ENCODE peak calls at places on chromosomes 2 and 18, in six cellular contexts. Q is testis, K is lung, Y is astrocyte of the spinal cord, G is AG04450, W is mucosa of descending colon. Z is an unnamed sample.

GRCh38 chr18:26656944-26657536 is 108.7 kb upstream of the KCTD1 start:
- DNase-seq in Q (peak), K (peak), Y (peak), W (peak), G (peak), Z (peak)

GRCh38 chr18:36352384-36352783 is 54.9 kb downstream of the FHOD3 start:
- DNase-seq in Q (peak), G (peak), W (no peak), Y (peak), K (no peak), Z (no peak)

GRCh38 chr2:48508461-48509124 is 21.4 kb upstream of the STON1 start:
- DNase-seq in Y (peak), Q (peak), W (no peak), G (no peak), K (no peak), Z (no peak)

GRCh38 chr2:74571058-74571457 is 16.5 kb downstream of the DOK1 start:
- DNase-seq in Q (no peak), K (no peak), Y (no peak), W (no peak), G (no peak), Z (no peak)

GRCh38 chr2:929965-930364 is 20.7 kb upstream of the SNTG2 start:
- DNase-seq in Y (no peak), Q (no peak), W (no peak), K (no peak), G (no peak), Z (no peak)

GRCh38 chr2:8146329-8147048 is 535.4 kb upstream of the ID2 start:
- DNase-seq in K (no peak), W (no peak), G (no peak), Y (no peak), Q (peak), Z (peak)

GRCh38 chr2:68837164-68837860 is 33.9 kb downstream of the BMP10 start:
- DNase-seq in K (peak), G (no peak), Y (peak), Q (peak), W (peak), Z (no peak)

GRCh38 chr2:10534514-10535250 is 86.6 kb upstream of the ODC1 start:
- DNase-seq in W (no peak), Q (no peak), Y (peak), K (no peak), G (no peak), Z (no peak)

GRCh38 chr2:146370821-146371220 is 1474.0 kb upstream of the ACVR2A start:
- DNase-seq in W (no peak), Q (no peak), Y (peak), K (no peak), G (no peak), Z (no peak)

GRCh38 chr2:172865422-172865821 is 129.8 kb downstream of the RAPGEF4 start:
- DNase-seq in Q (peak), G (no peak), Y (no peak), W (no peak), K (no peak), Z (no peak)

GRCh38 chr2:29000954-29001353 is 19.9 kb downstream of the TOGARAM2 start:
- DNase-seq in K (no peak), Y (no peak), W (no peak), Q (no peak), G (no peak), Z (no peak)

GRCh38 chr2:101440127-101440738 is 34.7 kb downstream of the RFX8 start:
- DNase-seq in G (no peak), Q (no peak), Y (peak), K (no peak), W (no peak), Z (peak)

DNA sequence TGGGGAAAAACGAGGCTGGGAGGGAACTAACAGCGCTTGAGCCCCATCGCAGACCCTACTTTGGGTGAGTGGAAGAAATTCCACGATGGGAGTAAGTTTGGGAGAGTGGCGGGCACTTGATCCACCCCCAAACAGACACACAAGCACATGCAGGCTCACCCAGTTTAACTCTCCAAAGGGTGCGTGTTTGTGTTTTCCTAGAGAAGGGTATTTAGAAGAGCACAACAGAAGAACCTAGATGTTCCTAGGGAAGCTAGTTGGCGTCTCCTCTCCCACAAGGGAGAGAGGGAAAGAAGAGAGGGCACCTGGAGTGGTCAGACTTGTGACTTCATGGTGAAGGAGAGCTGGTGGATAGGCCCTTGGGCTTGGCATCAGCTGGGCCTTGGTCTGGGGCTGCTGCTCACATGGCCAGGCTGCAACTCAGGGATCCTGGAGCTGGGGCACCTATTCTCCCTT is 3.2 kb downstream of the GATA6 start:
- DNase-seq in K (no peak), W (no peak), Y (no peak), Q (peak), G (no peak), Z (no peak)
- H3K4me3 ChIP-seq in K (peak), W (peak), Y (peak), Q (peak), G (peak), Z (no peak)

GRCh38 chr18:5600376-5601071 is 56.7 kb upstream of the EPB41L3 start:
- DNase-seq in Q (no peak), K (no peak), Y (peak), G (no peak), W (no peak), Z (no peak)
- TF ChIP-seq CTCF in Q (no peak), K (peak), Y (peak), G (peak), W (no peak), Z (no peak)

GRCh38 chr18:79529296-79529695 is 133.6 kb downstream of the NFATC1 start:
- DNase-seq in Y (no peak), K (no peak), W (no peak), G (no peak), Q (no peak), Z (no peak)

GRCh38 chr18:79528846-79529245 is 133.1 kb downstream of the NFATC1 start:
- DNase-seq in Q (peak), K (peak), Y (peak), G (peak), W (peak), Z (peak)

GRCh38 chr18:79531386-79531785 is 135.7 kb downstream of the NFATC1 start:
- DNase-seq in Q (no peak), G (no peak), W (peak), K (no peak), Y (no peak), Z (no peak)

GRCh38 chr18:79530821-79531220 is 135.1 kb downstream of the NFATC1 start:
- DNase-seq in Q (no peak), Y (no peak), W (peak), K (no peak), G (no peak), Z (no peak)

DNA sequence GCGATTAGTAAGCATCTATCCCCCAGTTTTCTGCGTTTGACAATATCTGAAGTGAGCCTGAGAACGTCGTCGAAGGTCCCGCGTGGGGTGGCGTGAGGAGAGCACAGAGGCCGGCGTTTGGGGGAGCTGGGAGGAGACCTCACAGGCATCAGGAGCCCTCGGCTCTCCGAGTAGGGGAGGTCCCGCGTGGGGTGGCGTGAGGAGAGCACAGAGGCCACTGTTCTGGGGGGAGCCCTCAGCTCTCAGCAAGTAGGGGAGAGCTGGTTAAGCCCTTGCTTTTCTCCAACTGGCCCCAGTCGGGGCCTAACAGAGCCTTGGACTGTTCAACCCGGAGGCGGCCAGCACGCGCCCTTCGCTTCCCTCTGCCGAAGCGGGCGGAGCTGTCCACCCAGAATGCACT is 134.3 kb downstream of the NFATC1 start:
- DNase-seq in Q (no peak), Y (no peak), W (peak), K (no peak), G (no peak), Z (no peak)
- H3K4me3 ChIP-seq in Q (no peak), Y (no peak), W (no peak), K (no peak), G (no peak), Z (no peak)

GRCh38 chr2:50480507-50480906 is 551.4 kb downstream of the NRXN1 start:
- DNase-seq in Y (no peak), Q (no peak), G (no peak), W (no peak), K (no peak), Z (no peak)

DNA sequence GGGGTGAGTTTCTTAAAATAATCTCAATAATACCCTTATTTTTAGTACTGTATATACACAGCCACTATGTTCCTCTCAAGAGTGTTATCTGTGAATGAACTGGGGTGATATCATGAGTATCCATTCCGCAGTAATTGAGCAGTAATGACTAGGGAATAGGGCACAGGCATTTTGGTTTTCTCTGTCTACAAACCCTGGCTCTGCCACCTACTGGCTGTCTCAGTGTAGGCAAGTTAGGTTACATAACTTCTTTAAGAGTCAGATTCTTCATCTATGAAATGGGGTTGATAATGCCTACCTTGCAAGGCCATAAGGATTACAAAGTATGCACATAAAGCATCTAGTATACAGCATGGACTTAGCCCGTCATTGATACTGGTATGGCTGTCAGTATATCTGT is 555.8 kb downstream of the NRXN1 start:
- DNase-seq in Q (no peak), W (no peak), K (no peak), G (no peak), Y (no peak), Z (no peak)
- TF ChIP-seq CTCF in Q (no peak), W (no peak), K (no peak), G (peak), Y (no peak), Z (peak)